ENCODE peak calls at places on chromosomes 5 and 9, in five cellular contexts. G is fibroblast of lung, S is H1, I is H7, R is ACHN. Z is an unnamed sample.

GRCh38 chr9:134863941-134864820 is 16.4 kb upstream of the FCN2 start:
- DNase-seq in G (no peak), S (no peak), I (peak; percentile 44), R (no peak), Z (no peak)

GRCh38 chr5:116553366-116553765 is 21.3 kb downstream of the SEMA6A start:
- DNase-seq in G (no peak), S (no peak), I (no peak), R (no peak), Z (no peak)

GRCh38 chr5:119852140-119852539 is 222.8 kb downstream of the FAM170A start:
- DNase-seq in G (no peak), S (no peak), I (no peak), R (no peak), Z (no peak)

GRCh38 chr5:73630760-73631159 is 4.8 kb downstream of the ARHGEF28 start:
- DNase-seq in G (no peak), S (no peak), I (no peak), R (no peak), Z (no peak)

GRCh38 chr9:5453673-5454072 is 3.3 kb downstream of the CD274 start:
- DNase-seq in G (no peak), S (no peak), I (no peak), R (no peak), Z (no peak)

GRCh38 chr9:106772523-106773290 is 90.3 kb upstream of the ZNF462 start:
- DNase-seq in G (peak; percentile 35), S (no peak), I (no peak), R (no peak), Z (no peak)

GRCh38 chr9:91711755-91712591 is 238.1 kb downstream of the ROR2 start:
- DNase-seq in G (no peak), S (no peak), I (no peak), R (no peak), Z (no peak)

GRCh38 chr9:112705773-112706427 is 12.0 kb downstream of the INIP start:
- DNase-seq in G (peak; percentile 64), S (no peak), I (peak; percentile 44), R (peak; percentile 16), Z (peak; percentile 62)

GRCh38 chr5:159258361-159258760 is 4.7 kb upstream of the UBLCP1 start:
- DNase-seq in G (no peak), S (no peak), I (no peak), R (no peak), Z (no peak)

GRCh38 chr5:163498886-163499285 is 6.5 kb upstream of the MAT2B start:
- DNase-seq in G (peak; percentile 41), S (no peak), I (no peak), R (peak; percentile 34), Z (peak; percentile 75)

GRCh38 chr5:90022711-90023053 is 386.9 kb downstream of the CETN3 start:
- DNase-seq in G (no peak), S (no peak), I (no peak), R (no peak), Z (no peak)

GRCh38 chr5:77209495-77210090 is 887 bp upstream of the PDE8B start:
- DNase-seq in G (no peak), S (no peak), I (peak; percentile 18), R (no peak), Z (no peak)

GRCh38 chr9:97895695-97896332 is 26.5 kb downstream of the TRMO start:
- DNase-seq in G (no peak), S (no peak), I (peak; percentile 59), R (peak; percentile 30), Z (no peak)

GRCh38 chr9:137063311-137064026 is 6.9 kb downstream of the SAPCD2 start:
- DNase-seq in G (no peak), S (no peak), I (no peak), R (no peak), Z (no peak)

GRCh38 chr9:126283799-126284465 is 42.7 kb upstream of the MVB12B start:
- DNase-seq in G (no peak), S (no peak), I (no peak), R (no peak), Z (no peak)